ENCODE peak calls at places on chromosome 4, in five cellular contexts. B is stomach, R is H1, G is A549, K is upper lobe of left lung. L is an unnamed sample. For H3K4me1, the result is how much of the 10 kb centered on the place peaks cover.

GRCh38 chr4:98641393-98641792 is 17.0 kb downstream of the TSPAN5 start:
- DNase-seq in G (no peak), K (no peak), B (no peak), R (no peak), L (no peak)

GRCh38 chr4:72209600-72209999 is 177.8 kb downstream of the NPFFR2 start:
- DNase-seq in R (no peak), K (no peak), G (no peak), B (no peak), L (no peak)

GRCh38 chr4:27057053-27057452 is 196.4 kb downstream of the STIM2 start:
- DNase-seq in B (no peak), R (no peak), G (no peak), K (no peak), L (no peak)

GRCh38 chr4:19146038-19146437 is 1105.7 kb upstream of the SLIT2 start:
- DNase-seq in K (no peak), R (no peak), B (no peak), G (no peak), L (no peak)

GRCh38 chr4:29829067-29829466 is 891.1 kb upstream of the PCDH7 start:
- DNase-seq in B (no peak), G (no peak), R (no peak), K (no peak), L (no peak)

GRCh38 chr4:8599657-8600056 is 7.1 kb downstream of the CPZ start:
- DNase-seq in K (peak), B (no peak), R (no peak), G (peak), L (no peak)

GRCh38 chr4:15601862-15602261 is 53.3 kb downstream of the FBXL5 start:
- DNase-seq in B (no peak), G (no peak), R (no peak), K (no peak), L (no peak)

GRCh38 chr4:158775091-158775651 is 6.3 kb downstream of the FNIP2 start:
- DNase-seq in B (no peak), R (no peak), K (no peak), G (peak), L (no peak)

GRCh38 chr4:7027284-7027683 is 15.9 kb upstream of the TADA2B start:
- DNase-seq in G (no peak), K (no peak), R (no peak), B (no peak), L (no peak)

GRCh38 chr4:105215609-105216313 is 69.1 kb downstream of the TET2 start:
- DNase-seq in B (no peak), G (no peak), R (no peak), K (no peak), L (no peak)

GRCh38 chr4:15035152-15035551 is 32.9 kb downstream of the CPEB2 start:
- DNase-seq in G (no peak), K (no peak), B (no peak), R (no peak), L (no peak)

GRCh38 chr4:80713409-80713808 is 317.1 kb upstream of the BMP3 start:
- DNase-seq in B (no peak), G (no peak), K (no peak), R (no peak), L (no peak)

GRCh38 chr4:44563496-44563895 is 87.9 kb downstream of the YIPF7 start:
- DNase-seq in B (no peak), G (no peak), R (no peak), K (no peak), L (no peak)

GRCh38 chr4:1463088-1463926 is 57.1 kb upstream of the NKX1-1 start:
- DNase-seq in K (peak), R (no peak), G (no peak), B (peak), L (no peak)

GRCh38 chr4:94517492-94517891 is 65.8 kb downstream of the PDLIM5 start:
- DNase-seq in R (no peak), B (no peak), K (no peak), G (no peak), L (no peak)

GRCh38 chr4:97153042-97153441 is 990.2 kb downstream of the STPG2 start:
- DNase-seq in B (no peak), K (no peak), R (no peak), G (peak), L (no peak)

GRCh38 chr4:104128031-104128849 is 366.5 kb downstream of the CXXC4 start:
- DNase-seq in B (no peak), G (peak), K (no peak), R (no peak), L (no peak)

GRCh38 chr4:180828455-180829018 is 1414.7 kb upstream of the TENM3 start:
- DNase-seq in K (no peak), G (peak), B (no peak), R (no peak), L (peak)

GRCh38 chr4:82748176-82748575 is 50.4 kb downstream of the SCD5 start:
- DNase-seq in R (no peak), B (no peak), G (no peak), K (no peak), L (no peak)

GRCh38 chr4:82746705-82747567 is 51.7 kb downstream of the SCD5 start:
- DNase-seq in B (no peak), R (no peak), K (no peak), G (no peak), L (no peak)

GRCh38 chr4:82744284-82744963 is 54.2 kb downstream of the SCD5 start:
- DNase-seq in R (no peak), K (no peak), G (no peak), B (peak), L (no peak)

GRCh38 chr4:82748781-82749504 is 49.7 kb downstream of the SCD5 start:
- DNase-seq in G (no peak), K (no peak), B (no peak), R (no peak), L (no peak)

DNA sequence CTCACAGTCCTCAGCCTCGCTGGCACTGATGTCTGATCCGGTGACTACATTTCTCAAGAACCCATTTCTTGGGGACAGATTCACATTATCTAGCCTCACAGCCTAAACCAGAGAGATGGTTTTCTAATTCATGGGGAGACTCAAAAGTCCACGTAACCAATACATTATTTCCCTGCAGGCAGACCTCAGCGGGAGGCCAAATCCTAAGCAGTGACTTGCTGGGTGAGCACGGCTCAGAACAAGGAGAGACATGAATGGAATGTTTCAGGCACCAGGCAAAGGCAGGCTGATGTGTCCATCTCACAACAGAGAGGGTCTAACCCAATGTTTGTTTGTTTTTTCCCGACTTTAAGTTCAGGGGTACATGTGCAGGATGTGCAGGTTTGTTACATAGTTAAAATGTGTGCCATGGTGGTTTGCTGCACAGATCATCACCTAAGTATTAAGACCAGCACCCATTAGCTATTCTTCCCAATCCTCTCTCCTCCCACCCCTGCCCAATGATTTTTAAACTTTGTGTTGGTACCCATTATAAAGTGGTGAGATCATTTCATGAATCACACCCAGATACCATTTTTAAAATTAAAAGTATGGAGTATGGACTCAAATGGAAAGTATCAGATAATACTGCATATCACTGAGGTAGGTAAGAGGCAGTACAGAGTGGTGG is 53.3 kb downstream of the SCD5 start:
- DNase-seq in K (no peak), B (no peak), R (no peak), G (no peak), L (no peak)
- TF ChIP-seq EP300 in K (no peak), B (no peak), R (no peak), G (no peak), L (no peak)

GRCh38 chr4:139743027-139743426 is 77.4 kb downstream of the MGST2 start:
- DNase-seq in B (no peak), R (no peak), K (no peak), G (no peak), L (no peak)
- H3K4me1 ChIP-seq in B (under half), R (under half), K (under half), G (under half), L (under half)

DNA sequence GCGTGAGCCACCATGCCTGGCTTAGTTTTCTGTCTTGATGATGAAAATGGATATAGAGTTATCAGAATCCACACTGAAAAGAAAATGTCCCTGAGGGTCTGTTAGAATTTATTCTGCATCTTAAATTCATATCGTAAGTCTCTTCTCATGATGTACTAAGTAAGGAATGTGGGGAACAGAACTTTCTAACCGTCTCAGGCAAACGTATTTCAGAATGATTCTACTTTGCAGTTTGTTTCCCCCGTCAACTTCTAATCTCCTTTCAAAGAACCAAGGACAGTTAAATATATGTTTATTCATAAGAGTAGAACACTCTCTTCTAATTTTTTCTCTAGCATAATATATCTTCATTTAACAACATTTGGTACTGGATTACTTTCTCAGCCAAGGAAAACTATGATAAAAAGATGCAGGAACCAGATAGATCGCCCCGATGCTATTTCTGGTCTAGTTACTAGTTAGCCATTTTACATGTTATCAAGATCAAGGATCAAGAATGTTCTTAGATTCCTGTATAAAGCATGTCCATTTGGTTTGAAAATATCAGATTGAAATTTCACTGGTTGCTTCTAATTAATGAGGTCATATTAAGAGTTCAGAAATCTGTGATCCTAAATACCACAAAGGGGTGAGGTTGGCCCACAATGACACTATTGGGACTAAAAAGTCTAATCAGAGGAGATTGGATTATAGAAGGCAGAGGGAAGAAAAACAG is 49.5 kb downstream of the METTL14 start:
- DNase-seq in R (no peak), G (no peak), B (no peak), K (no peak), L (no peak)
- TF ChIP-seq POLR2A in R (no peak), G (no peak), B (no peak), K (no peak), L (no peak)

GRCh38 chr4:78691971-78692814 is 84.0 kb upstream of the BMP2K start:
- DNase-seq in G (no peak), B (no peak), R (no peak), K (no peak), L (no peak)
- TF ChIP-seq EP300 in G (no peak), B (no peak), R (no peak), K (no peak), L (no peak)

GRCh38 chr4:38145741-38146140 is 185.5 kb downstream of the PTTG2 start:
- DNase-seq in G (no peak), B (no peak), K (no peak), R (no peak), L (no peak)
- H3K4me1 ChIP-seq in G (under half), B (under half), K (under half), R (under half), L (under half)

DNA sequence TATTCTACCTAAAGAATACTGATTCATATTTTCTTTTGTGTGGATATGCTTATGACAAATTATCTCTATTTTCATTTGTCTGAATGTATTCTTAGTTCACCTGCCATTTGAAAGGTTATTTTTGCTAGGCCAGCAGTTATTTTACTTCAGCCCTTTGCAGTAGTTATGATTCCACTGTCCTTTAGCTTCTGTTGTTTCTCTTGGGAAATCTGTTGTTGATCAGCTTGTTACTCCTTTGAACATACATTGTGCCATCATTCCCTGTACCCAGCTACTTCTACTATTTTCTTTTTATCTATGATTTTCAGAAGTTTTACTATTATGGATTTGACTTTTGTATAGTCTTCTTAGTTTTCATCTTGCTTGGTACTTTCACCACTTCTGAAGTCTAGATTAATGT is 37.2 kb downstream of the RBM46 start:
- DNase-seq in B (no peak), K (no peak), G (no peak), R (no peak), L (no peak)
- TF ChIP-seq POLR2A in B (no peak), K (no peak), G (no peak), R (no peak), L (no peak)

DNA sequence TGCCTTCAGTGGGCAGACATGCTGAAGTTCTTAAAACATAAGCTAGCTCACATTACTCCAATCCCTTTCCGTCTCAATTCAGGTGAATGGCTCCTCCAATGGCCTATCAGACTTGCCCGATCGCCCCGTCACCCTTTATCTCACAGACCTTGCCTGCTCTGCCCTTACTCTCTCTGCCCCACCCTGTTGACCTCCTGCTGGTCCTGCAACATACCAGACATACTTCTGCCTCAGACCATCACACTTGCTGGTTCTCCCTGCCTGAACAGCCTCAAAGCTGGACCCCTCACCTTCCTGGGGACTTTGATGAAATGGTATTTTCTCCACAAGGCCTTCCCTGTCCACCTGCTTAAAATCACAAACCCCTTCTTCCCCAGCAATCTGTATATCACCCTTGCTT is 340.1 kb upstream of the NR3C2 start:
- DNase-seq in B (peak), R (peak), K (no peak), G (peak), L (no peak)
- TF ChIP-seq EP300 in B (no peak), R (peak), K (no peak), G (no peak), L (no peak)